ENCODE peak calls at places on chromosome 19, in ten cellular contexts. R is cardiac muscle cell; P is prostate gland; C is CD8-positive, alpha-beta T cell; U is pancreas; Q is psoas muscle; G is uterus; T is HCT116; O is IMR-90; E is transverse colon. Y is an unnamed sample.
A peak's percentile ranks its signal among the peaks of the same experiment; 100 is the strongest.

GRCh38 chr19:33350538-33351309 is 22.8 kb upstream of the CEBPG start:
- DNase-seq in E (no peak), P (peak; percentile 60), Q (peak; percentile 66), O (peak; percentile 56), C (no peak), G (no peak), R (peak; percentile 69), U (no peak), T (no peak), Y (peak; percentile 64)

GRCh38 chr19:31285744-31286143 is 63.5 kb downstream of the TSHZ3 start:
- DNase-seq in T (no peak), U (no peak), E (no peak), Q (no peak), P (no peak), G (peak; percentile 42), C (no peak), R (peak; percentile 70), O (peak; percentile 64), Y (no peak)

GRCh38 chr19:6021878-6022569 is 44.1 kb upstream of the RANBP3 start:
- DNase-seq in G (peak; percentile 79), O (peak; percentile 69), E (peak; percentile 81), T (peak; percentile 47), C (peak; percentile 70), Q (peak; percentile 71), U (peak; percentile 81), R (peak; percentile 90), P (peak; percentile 85), Y (peak; percentile 39)

GRCh38 chr19:47093254-47093653 is 20.3 kb downstream of the ZC3H4 start:
- DNase-seq in C (no peak), E (no peak), O (no peak), G (no peak), T (no peak), U (no peak), R (no peak), P (no peak), Q (no peak), Y (no peak)

GRCh38 chr19:55491546-55492360 is 3.5 kb downstream of the SSC5D start:
- DNase-seq in T (no peak), R (no peak), G (peak; percentile 67), C (no peak), P (no peak), U (no peak), O (no peak), Q (no peak), E (no peak), Y (no peak)

GRCh38 chr19:532578-533484 is 1.3 kb downstream of the CDC34 start:
- DNase-seq in U (peak; percentile 84), G (peak; percentile 76), P (peak; percentile 54), Q (peak; percentile 84), E (peak; percentile 68), C (no peak), T (peak; percentile 51), O (peak; percentile 64), R (peak; percentile 68), Y (peak; percentile 85)

GRCh38 chr19:33293255-33294057 is 8.9 kb downstream of the CEBPA start:
- DNase-seq in G (peak; percentile 40), R (peak; percentile 73), T (no peak), E (peak; percentile 54), C (no peak), U (no peak), O (peak; percentile 71), Q (peak; percentile 46), P (peak; percentile 74), Y (peak; percentile 59)

GRCh38 chr19:48041877-48042580 is 1.9 kb downstream of the CABP5 start:
- DNase-seq in O (no peak), E (no peak), C (no peak), U (no peak), P (no peak), T (no peak), R (no peak), G (no peak), Q (no peak), Y (no peak)

GRCh38 chr19:29390742-29391141 is 135.1 kb upstream of the VSTM2B start:
- DNase-seq in C (no peak), E (no peak), R (no peak), Q (no peak), T (no peak), P (no peak), G (no peak), O (no peak), U (no peak), Y (no peak)

GRCh38 chr19:29396925-29397324 is 128.9 kb upstream of the VSTM2B start:
- DNase-seq in C (no peak), O (no peak), U (no peak), G (no peak), Q (no peak), R (no peak), T (no peak), P (no peak), E (no peak), Y (no peak)

GRCh38 chr19:29395712-29396414 is 129.9 kb upstream of the VSTM2B start:
- DNase-seq in R (no peak), T (no peak), E (no peak), U (no peak), O (no peak), C (no peak), P (no peak), G (no peak), Q (no peak), Y (no peak)

GRCh38 chr19:29397748-29398147 is 128.0 kb upstream of the VSTM2B start:
- DNase-seq in G (no peak), U (no peak), C (no peak), Q (no peak), T (no peak), R (no peak), O (no peak), P (no peak), E (no peak), Y (no peak)

GRCh38 chr19:29393915-29394460 is 131.8 kb upstream of the VSTM2B start:
- DNase-seq in Q (no peak), U (no peak), R (no peak), C (no peak), E (no peak), G (no peak), O (no peak), P (no peak), T (no peak), Y (no peak)
- H3K27ac ChIP-seq in Q (no peak overlapping the region), U (no peak overlapping the region), R (no peak overlapping the region), C (no peak overlapping the region), E (no peak overlapping the region), G (no peak overlapping the region), O (no peak overlapping the region), P (no peak overlapping the region), T (no peak overlapping the region), Y (no peak overlapping the region)

GRCh38 chr19:57305056-57305455 is 15.2 kb upstream of the ZNF543 start:
- DNase-seq in P (no peak), E (no peak), Q (no peak), T (no peak), U (no peak), G (no peak), C (no peak), R (no peak), O (no peak), Y (no peak)

GRCh38 chr19:57308514-57308913 is 11.8 kb upstream of the ZNF543 start:
- DNase-seq in U (no peak), G (no peak), E (no peak), T (no peak), R (no peak), C (no peak), Q (no peak), P (no peak), O (no peak), Y (no peak)

GRCh38 chr19:57302020-57302465 is 18.2 kb upstream of the ZNF543 start:
- DNase-seq in E (no peak), G (no peak), R (peak; percentile 97), T (no peak), C (no peak), Q (peak; percentile 74), P (no peak), O (peak; percentile 95), U (no peak), Y (peak; percentile 91)

DNA sequence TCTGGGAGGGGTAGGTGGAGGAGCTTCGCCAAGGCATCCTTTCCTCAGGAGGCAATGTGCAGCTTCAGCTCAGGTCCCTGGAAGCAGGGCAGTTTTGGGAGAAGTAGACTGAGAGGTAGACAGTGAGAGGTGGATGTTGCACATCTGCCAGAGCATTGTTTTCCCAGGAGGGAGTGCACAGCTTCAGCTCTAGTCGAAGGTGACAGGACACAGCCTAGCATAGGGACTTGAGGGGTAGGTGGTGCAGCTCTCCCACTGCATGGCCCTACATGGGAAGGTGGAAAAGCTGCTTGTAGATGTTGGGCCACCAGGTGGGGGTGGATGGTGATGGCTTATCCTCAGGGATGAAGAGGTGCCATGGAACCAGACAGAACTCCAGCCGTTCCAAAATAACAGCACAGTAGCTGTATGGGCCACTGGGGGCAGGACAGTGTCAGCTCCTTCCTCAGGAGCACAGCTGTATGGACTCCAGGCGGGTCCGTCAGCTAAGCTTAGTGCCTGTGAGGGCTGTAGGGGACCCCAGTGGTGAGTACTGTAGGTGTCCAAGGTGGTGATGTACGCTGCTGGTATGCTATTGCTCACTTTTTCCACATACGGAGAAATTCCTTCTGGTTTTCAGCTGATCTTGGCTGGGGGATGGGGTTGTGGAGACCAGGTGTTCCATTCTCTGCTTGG is 17.4 kb upstream of the ZNF543 start:
- DNase-seq in U (no peak), T (no peak), R (peak; percentile 30), C (no peak), O (no peak), Q (no peak), E (no peak), G (no peak), P (no peak), Y (peak; percentile 37)
- TF ChIP-seq CTCF in U (no peak), T (peak; percentile 24), R (no peak), C (no peak), O (no peak), Q (no peak), E (no peak), G (no peak), P (no peak), Y (no peak)

GRCh38 chr19:30228726-30229523 is 143.3 kb upstream of the ZNF536 start:
- DNase-seq in P (no peak), Q (no peak), R (peak; percentile 14), C (no peak), U (no peak), O (peak; percentile 6), E (no peak), G (no peak), T (no peak), Y (no peak)
- H3K27ac ChIP-seq in P (peak overlapping the region; percentile 50), Q (no peak overlapping the region), R (no peak overlapping the region), C (no peak overlapping the region), U (no peak overlapping the region), O (no peak overlapping the region), E (peak overlapping the region; percentile 68), G (no peak overlapping the region), T (no peak overlapping the region), Y (no peak overlapping the region)

GRCh38 chr19:50822661-50823208 is 852 bp downstream of the KLK1 start:
- DNase-seq in U (no peak), G (no peak), P (no peak), E (no peak), C (no peak), Q (no peak), R (no peak), O (no peak), T (no peak), Y (no peak)
- TF ChIP-seq CTCF in U (no peak), G (no peak), P (no peak), E (no peak), C (no peak), Q (no peak), R (no peak), O (no peak), T (no peak), Y (no peak)

Y was measured in gastrocnemius medialis.